ENCODE peak calls at places on chromosomes 5 and 9, in ten cellular contexts. One of them, this sample, is unnamed.

GRCh38 chr5:5209101-5209500 is 69.0 kb downstream of the ADAMTS16 start:
- DNase-seq in adrenal gland: no peak
- DNase-seq in A673: peak; percentile 18
- DNase-seq in BE2C: no peak
- DNase-seq in transverse colon: no peak
- DNase-seq in endothelial cell of umbilical vein: no peak
- DNase-seq in psoas muscle: no peak
- DNase-seq in tibial nerve: no peak
- DNase-seq in CD8-positive, alpha-beta T cell: no peak
- DNase-seq in mammary epithelial cell: no peak
- DNase-seq in this sample: no peak

GRCh38 chr9:109793196-109793595 is 13.2 kb downstream of the PALM2AKAP2 start:
- DNase-seq in adrenal gland: peak; percentile 82
- DNase-seq in psoas muscle: no peak
- DNase-seq in mammary epithelial cell: peak; percentile 76
- DNase-seq in BE2C: no peak
- DNase-seq in A673: peak; percentile 20
- DNase-seq in transverse colon: no peak
- DNase-seq in endothelial cell of umbilical vein: no peak
- DNase-seq in tibial nerve: no peak
- DNase-seq in CD8-positive, alpha-beta T cell: no peak
- DNase-seq in this sample: no peak

GRCh38 chr5:136364307-136364706 is 1.0 kb downstream of the TRPC7 start:
- DNase-seq in tibial nerve: no peak
- DNase-seq in BE2C: no peak
- DNase-seq in mammary epithelial cell: no peak
- DNase-seq in endothelial cell of umbilical vein: no peak
- DNase-seq in CD8-positive, alpha-beta T cell: no peak
- DNase-seq in adrenal gland: no peak
- DNase-seq in transverse colon: no peak
- DNase-seq in psoas muscle: no peak
- DNase-seq in A673: peak; percentile 3
- DNase-seq in this sample: no peak

GRCh38 chr5:153043876-153044275 is 446.6 kb upstream of the GRIA1 start:
- DNase-seq in transverse colon: no peak
- DNase-seq in endothelial cell of umbilical vein: no peak
- DNase-seq in A673: no peak
- DNase-seq in BE2C: no peak
- DNase-seq in adrenal gland: no peak
- DNase-seq in CD8-positive, alpha-beta T cell: no peak
- DNase-seq in psoas muscle: no peak
- DNase-seq in mammary epithelial cell: peak; percentile 90
- DNase-seq in tibial nerve: no peak
- DNase-seq in this sample: no peak

GRCh38 chr5:77239126-77239741 is 28.8 kb downstream of the PDE8B start:
- DNase-seq in tibial nerve: no peak
- DNase-seq in mammary epithelial cell: peak; percentile 9
- DNase-seq in A673: peak; percentile 26
- DNase-seq in CD8-positive, alpha-beta T cell: no peak
- DNase-seq in BE2C: no peak
- DNase-seq in endothelial cell of umbilical vein: peak; percentile 20
- DNase-seq in adrenal gland: peak; percentile 40
- DNase-seq in psoas muscle: no peak
- DNase-seq in transverse colon: no peak
- DNase-seq in this sample: no peak

GRCh38 chr5:10760033-10760975 is 730 bp downstream of the DAP start:
- DNase-seq in A673: peak; percentile 59
- DNase-seq in adrenal gland: peak; percentile 70
- DNase-seq in CD8-positive, alpha-beta T cell: no peak
- DNase-seq in endothelial cell of umbilical vein: peak; percentile 84
- DNase-seq in transverse colon: peak; percentile 70
- DNase-seq in BE2C: peak; percentile 56
- DNase-seq in psoas muscle: no peak
- DNase-seq in mammary epithelial cell: peak; percentile 42
- DNase-seq in tibial nerve: no peak
- DNase-seq in this sample: peak; percentile 67

GRCh38 chr5:158875272-158875679 is 224.4 kb downstream of the EBF1 start:
- DNase-seq in CD8-positive, alpha-beta T cell: no peak
- DNase-seq in adrenal gland: no peak
- DNase-seq in transverse colon: no peak
- DNase-seq in tibial nerve: no peak
- DNase-seq in A673: no peak
- DNase-seq in mammary epithelial cell: no peak
- DNase-seq in psoas muscle: no peak
- DNase-seq in BE2C: no peak
- DNase-seq in endothelial cell of umbilical vein: no peak
- DNase-seq in this sample: no peak

GRCh38 chr5:84118551-84118950 is 266.1 kb downstream of the EDIL3 start:
- DNase-seq in transverse colon: no peak
- DNase-seq in CD8-positive, alpha-beta T cell: no peak
- DNase-seq in psoas muscle: no peak
- DNase-seq in mammary epithelial cell: no peak
- DNase-seq in adrenal gland: no peak
- DNase-seq in endothelial cell of umbilical vein: no peak
- DNase-seq in tibial nerve: no peak
- DNase-seq in BE2C: no peak
- DNase-seq in A673: peak; percentile 11
- DNase-seq in this sample: no peak

GRCh38 chr9:3337515-3337914 is 188.3 kb downstream of the RFX3 start:
- DNase-seq in adrenal gland: peak; percentile 34
- DNase-seq in A673: no peak
- DNase-seq in BE2C: peak; percentile 50
- DNase-seq in tibial nerve: no peak
- DNase-seq in psoas muscle: no peak
- DNase-seq in endothelial cell of umbilical vein: peak; percentile 83
- DNase-seq in mammary epithelial cell: peak; percentile 75
- DNase-seq in CD8-positive, alpha-beta T cell: no peak
- DNase-seq in transverse colon: no peak
- DNase-seq in this sample: no peak

GRCh38 chr5:161546463-161547301 is at the start of gene GABRB2:
- DNase-seq in adrenal gland: peak; percentile 69
- DNase-seq in CD8-positive, alpha-beta T cell: no peak
- DNase-seq in BE2C: peak; percentile 55
- DNase-seq in A673: peak; percentile 48
- DNase-seq in tibial nerve: peak; percentile 18
- DNase-seq in mammary epithelial cell: peak; percentile 14
- DNase-seq in transverse colon: peak; percentile 61
- DNase-seq in psoas muscle: peak; percentile 54
- DNase-seq in endothelial cell of umbilical vein: peak; percentile 22
- DNase-seq in this sample: no peak

GRCh38 chr5:161547573-161548471 is 1.3 kb upstream of the GABRB2 start:
- DNase-seq in mammary epithelial cell: no peak
- DNase-seq in transverse colon: peak; percentile 14
- DNase-seq in adrenal gland: peak; percentile 11
- DNase-seq in endothelial cell of umbilical vein: no peak
- DNase-seq in CD8-positive, alpha-beta T cell: no peak
- DNase-seq in psoas muscle: no peak
- DNase-seq in A673: no peak
- DNase-seq in BE2C: no peak
- DNase-seq in tibial nerve: no peak
- DNase-seq in this sample: peak; percentile 21

GRCh38 chr5:161544350-161544765 is 2.2 kb downstream of the GABRB2 start:
- DNase-seq in transverse colon: peak; percentile 33
- DNase-seq in A673: peak; percentile 52
- DNase-seq in tibial nerve: no peak
- DNase-seq in CD8-positive, alpha-beta T cell: no peak
- DNase-seq in endothelial cell of umbilical vein: peak; percentile 12
- DNase-seq in adrenal gland: peak; percentile 60
- DNase-seq in psoas muscle: no peak
- DNase-seq in mammary epithelial cell: peak; percentile 5
- DNase-seq in BE2C: peak; percentile 50
- DNase-seq in this sample: no peak

GRCh38 chr5:161548472-161549094 is 2.1 kb upstream of the GABRB2 start:
- DNase-seq in adrenal gland: peak; percentile 64
- DNase-seq in A673: no peak
- DNase-seq in CD8-positive, alpha-beta T cell: no peak
- DNase-seq in tibial nerve: no peak
- DNase-seq in endothelial cell of umbilical vein: no peak
- DNase-seq in mammary epithelial cell: no peak
- DNase-seq in psoas muscle: no peak
- DNase-seq in BE2C: no peak
- DNase-seq in transverse colon: peak; percentile 9
- DNase-seq in this sample: no peak

GRCh38 chr5:161545701-161546462 is 643 bp downstream of the GABRB2 start:
- DNase-seq in tibial nerve: no peak
- DNase-seq in A673: no peak
- DNase-seq in mammary epithelial cell: no peak
- DNase-seq in transverse colon: no peak
- DNase-seq in endothelial cell of umbilical vein: no peak
- DNase-seq in psoas muscle: no peak
- DNase-seq in adrenal gland: no peak
- DNase-seq in CD8-positive, alpha-beta T cell: no peak
- DNase-seq in BE2C: no peak
- DNase-seq in this sample: no peak
- H3K4me3 ChIP-seq in tibial nerve: peak overlapping the region; percentile 55
- H3K4me3 ChIP-seq in A673: peak overlapping the region; percentile 15
- H3K4me3 ChIP-seq in mammary epithelial cell: no peak overlapping the region
- H3K4me3 ChIP-seq in transverse colon: peak overlapping the region; percentile 38
- H3K4me3 ChIP-seq in endothelial cell of umbilical vein: no peak overlapping the region
- H3K4me3 ChIP-seq in psoas muscle: peak overlapping the region; percentile 58
- H3K4me3 ChIP-seq in adrenal gland: no peak overlapping the region
- H3K4me3 ChIP-seq in CD8-positive, alpha-beta T cell: peak overlapping the region; percentile 13
- H3K4me3 ChIP-seq in BE2C: peak overlapping the region; percentile 78
- H3K4me3 ChIP-seq in this sample: peak overlapping the region; percentile 40

GRCh38 chr9:28073278-28073677 is 500.0 kb upstream of the C9orf72 start:
- DNase-seq in psoas muscle: no peak
- DNase-seq in transverse colon: no peak
- DNase-seq in adrenal gland: peak; percentile 53
- DNase-seq in endothelial cell of umbilical vein: peak; percentile 60
- DNase-seq in CD8-positive, alpha-beta T cell: no peak
- DNase-seq in BE2C: peak; percentile 69
- DNase-seq in mammary epithelial cell: peak; percentile 32
- DNase-seq in tibial nerve: no peak
- DNase-seq in A673: peak; percentile 75
- DNase-seq in this sample: peak; percentile 6
- TF ChIP-seq CTCF in psoas muscle: peak; percentile 15
- TF ChIP-seq CTCF in transverse colon: peak; percentile 14
- TF ChIP-seq CTCF in adrenal gland: peak; percentile 53
- TF ChIP-seq CTCF in endothelial cell of umbilical vein: peak; percentile 24
- TF ChIP-seq CTCF in CD8-positive, alpha-beta T cell: no peak
- TF ChIP-seq CTCF in BE2C: peak; percentile 72
- TF ChIP-seq CTCF in mammary epithelial cell: peak; percentile 65
- TF ChIP-seq CTCF in tibial nerve: peak; percentile 52
- TF ChIP-seq CTCF in A673: peak; percentile 76
- TF ChIP-seq CTCF in this sample: peak; percentile 39

DNA sequence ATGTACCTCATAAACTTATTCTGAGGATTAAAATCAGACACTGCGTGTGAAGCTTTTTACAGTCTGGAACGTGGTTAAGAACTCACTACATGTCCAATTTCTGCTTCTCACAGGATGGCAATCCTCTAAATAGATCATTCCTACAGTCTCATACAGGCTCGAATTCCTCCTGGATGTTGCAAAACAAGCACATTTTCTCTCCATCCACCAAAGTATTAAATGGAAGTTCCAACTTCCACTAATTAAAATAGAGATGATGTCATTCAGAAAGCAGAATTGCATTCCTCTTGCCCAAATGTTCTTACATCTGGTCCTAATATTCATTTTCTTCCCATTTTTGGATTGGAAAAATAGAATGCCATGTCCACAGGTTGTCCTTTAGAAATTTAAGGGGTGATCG is 145.5 kb upstream of the PCA3 start:
- DNase-seq in psoas muscle: no peak
- DNase-seq in BE2C: no peak
- DNase-seq in endothelial cell of umbilical vein: no peak
- DNase-seq in tibial nerve: no peak
- DNase-seq in transverse colon: no peak
- DNase-seq in A673: no peak
- DNase-seq in mammary epithelial cell: no peak
- DNase-seq in CD8-positive, alpha-beta T cell: no peak
- DNase-seq in adrenal gland: no peak
- DNase-seq in this sample: no peak
- H3K4me1 ChIP-seq in psoas muscle: no peaks in the 10 kb centered on the region
- H3K4me1 ChIP-seq in BE2C: no peaks in the 10 kb centered on the region
- H3K4me1 ChIP-seq in endothelial cell of umbilical vein: no peaks in the 10 kb centered on the region
- H3K4me1 ChIP-seq in tibial nerve: peaks cover 11% of the 10 kb centered on the region
- H3K4me1 ChIP-seq in transverse colon: peaks cover 56% of the 10 kb centered on the region
- H3K4me1 ChIP-seq in A673: no peaks in the 10 kb centered on the region
- H3K4me1 ChIP-seq in mammary epithelial cell: no peaks in the 10 kb centered on the region
- H3K4me1 ChIP-seq in CD8-positive, alpha-beta T cell: no peaks in the 10 kb centered on the region
- H3K4me1 ChIP-seq in adrenal gland: no peaks in the 10 kb centered on the region
- H3K4me1 ChIP-seq in this sample: no peaks in the 10 kb centered on the region

DNA sequence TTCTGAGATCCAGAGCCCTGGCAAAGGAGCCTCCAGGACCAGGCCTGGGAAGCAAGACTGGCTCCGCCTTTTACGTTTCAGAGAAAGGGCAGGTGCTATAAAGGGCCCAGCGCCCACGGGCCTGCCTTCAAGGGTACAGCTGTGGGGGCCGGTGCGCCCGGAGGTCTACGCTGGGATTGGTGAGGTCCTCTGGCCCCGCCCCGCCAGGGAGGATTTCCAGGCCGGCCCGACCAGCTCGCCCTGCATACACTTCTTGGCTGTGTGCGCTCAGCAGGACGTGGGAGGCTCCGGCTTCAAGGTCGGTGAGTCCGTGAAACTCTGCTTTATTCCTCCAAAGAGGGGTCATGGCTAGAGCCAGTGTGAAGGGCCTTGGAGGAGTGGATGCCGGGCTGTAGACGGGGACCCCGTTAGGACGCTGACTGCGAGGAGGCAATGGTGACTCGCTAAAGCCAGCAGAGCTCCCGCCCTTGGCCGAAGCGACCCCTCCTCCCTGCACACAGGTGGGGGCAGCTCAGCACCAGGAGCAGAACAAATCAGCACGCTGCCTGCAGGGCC is at the start of gene CKMT2:
- DNase-seq in psoas muscle: peak; percentile 90
- DNase-seq in BE2C: no peak
- DNase-seq in transverse colon: peak; percentile 57
- DNase-seq in A673: no peak
- DNase-seq in tibial nerve: peak; percentile 33
- DNase-seq in adrenal gland: peak; percentile 94
- DNase-seq in mammary epithelial cell: no peak
- DNase-seq in endothelial cell of umbilical vein: peak; percentile 50
- DNase-seq in CD8-positive, alpha-beta T cell: no peak
- DNase-seq in this sample: peak; percentile 95
- H3K4me3 ChIP-seq in psoas muscle: peak within 1 kb of the TSS; percentile 78
- H3K4me3 ChIP-seq in BE2C: no peak within 1 kb of the TSS
- H3K4me3 ChIP-seq in transverse colon: peak within 1 kb of the TSS; percentile 20
- H3K4me3 ChIP-seq in A673: no peak within 1 kb of the TSS
- H3K4me3 ChIP-seq in tibial nerve: peak within 1 kb of the TSS; percentile 44
- H3K4me3 ChIP-seq in adrenal gland: no peak within 1 kb of the TSS
- H3K4me3 ChIP-seq in mammary epithelial cell: no peak within 1 kb of the TSS
- H3K4me3 ChIP-seq in endothelial cell of umbilical vein: no peak within 1 kb of the TSS
- H3K4me3 ChIP-seq in CD8-positive, alpha-beta T cell: no peak within 1 kb of the TSS
- H3K4me3 ChIP-seq in this sample: peak within 1 kb of the TSS; percentile 61

DNA sequence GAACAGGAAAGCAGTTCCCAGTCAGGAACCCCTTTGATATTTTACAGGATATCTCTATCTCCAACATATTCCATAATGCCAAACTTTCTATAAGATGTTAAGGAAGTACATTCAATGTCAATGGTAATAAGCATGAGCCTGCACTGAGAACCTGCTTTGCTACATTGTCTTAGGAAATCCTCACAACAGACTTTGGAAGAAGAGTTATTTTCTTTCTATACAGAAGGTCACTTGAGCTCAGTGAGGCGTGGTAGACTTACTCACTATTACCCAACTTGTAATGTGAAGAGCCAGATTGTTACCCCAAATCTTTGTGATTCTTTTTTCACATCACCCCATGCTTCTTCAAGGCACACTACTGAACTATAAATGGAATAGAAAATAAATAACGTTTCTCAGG is 435.9 kb downstream of the DNAH5 start:
- DNase-seq in endothelial cell of umbilical vein: no peak
- DNase-seq in tibial nerve: no peak
- DNase-seq in BE2C: no peak
- DNase-seq in CD8-positive, alpha-beta T cell: no peak
- DNase-seq in mammary epithelial cell: peak; percentile 46
- DNase-seq in A673: no peak
- DNase-seq in psoas muscle: no peak
- DNase-seq in adrenal gland: no peak
- DNase-seq in transverse colon: no peak
- DNase-seq in this sample: no peak
- TF ChIP-seq CTCF in endothelial cell of umbilical vein: no peak
- TF ChIP-seq CTCF in tibial nerve: no peak
- TF ChIP-seq CTCF in BE2C: no peak
- TF ChIP-seq CTCF in CD8-positive, alpha-beta T cell: no peak
- TF ChIP-seq CTCF in mammary epithelial cell: no peak
- TF ChIP-seq CTCF in A673: no peak
- TF ChIP-seq CTCF in psoas muscle: no peak
- TF ChIP-seq CTCF in adrenal gland: no peak
- TF ChIP-seq CTCF in transverse colon: no peak
- TF ChIP-seq CTCF in this sample: no peak